ENCODE peak calls at places on chromosomes 5 and 9, in seven cellular contexts. U is HEK293T; J is HTR-8/SVneo; I is stimulated activated CD8-positive, alpha-beta memory T cell treated with anti-CD3 and anti-CD28 coated beads, Interleukin-2, amount 100 ng/mL, for 1 hour; P is GM12864; N is GM23338; Q is EL. O is an unnamed sample.
A peak's percentile ranks its signal among the peaks of the same experiment; 100 is the strongest.

GRCh38 chr5:122163151-122164069 is 34.1 kb downstream of the ZNF474 start:
- DNase-seq in P (no peak), U (no peak), Q (peak; percentile 94), N (no peak), I (no peak), J (peak; percentile 40), O (peak; percentile 72)

GRCh38 chr9:134621558-134622110 is 20.0 kb upstream of the COL5A1 start:
- DNase-seq in Q (no peak), J (no peak), P (no peak), U (no peak), I (no peak), N (no peak), O (no peak)

GRCh38 chr5:218457-219289 is 553 bp downstream of the SDHA start:
- DNase-seq in U (no peak), I (no peak), J (no peak), P (no peak), Q (peak; percentile 47), N (peak; percentile 62), O (peak; percentile 71)

GRCh38 chr9:30796806-30797205 is 1587.6 kb upstream of the ACO1 start:
- DNase-seq in I (no peak), Q (no peak), N (no peak), J (no peak), U (no peak), P (no peak), O (no peak)

GRCh38 chr5:54844905-54845566 is 140.4 kb downstream of the ESM1 start:
- DNase-seq in N (peak; percentile 59), Q (peak; percentile 61), P (peak; percentile 8), I (no peak), J (peak; percentile 13), U (no peak), O (no peak)

GRCh38 chr5:148788636-148789035 is 37.8 kb upstream of the ADRB2 start:
- DNase-seq in N (no peak), I (no peak), J (no peak), P (no peak), Q (peak; percentile 61), U (no peak), O (no peak)

GRCh38 chr5:175842947-175843793 is 28.2 kb upstream of the CPLX2 start:
- DNase-seq in I (no peak), U (no peak), J (peak; percentile 92), P (no peak), N (no peak), Q (peak; percentile 86), O (peak; percentile 10)

GRCh38 chr5:135033866-135034185 is 202 bp downstream of the PITX1 start:
- DNase-seq in I (no peak), N (no peak), P (no peak), J (no peak), Q (no peak), U (no peak), O (peak; percentile 59)

GRCh38 chr5:127988149-127988755 is 95.3 kb upstream of the SLC12A2 start:
- DNase-seq in Q (peak; percentile 91), I (no peak), N (no peak), U (no peak), J (peak; percentile 45), P (no peak), O (no peak)

GRCh38 chr9:35553670-35554543 is 51.2 kb upstream of the TESK1 start:
- DNase-seq in I (no peak), U (peak; percentile 84), P (no peak), Q (peak; percentile 85), N (peak; percentile 90), J (peak; percentile 67), O (peak; percentile 87)

GRCh38 chr9:76657265-76657664 is 107.0 kb upstream of the PCA3 start:
- DNase-seq in U (no peak), P (no peak), J (no peak), I (no peak), Q (no peak), N (no peak), O (no peak)

GRCh38 chr5:122702524-122702875 is 72.4 kb upstream of the SNX2 start:
- DNase-seq in I (no peak), U (no peak), N (no peak), Q (no peak), J (no peak), P (no peak), O (no peak)

GRCh38 chr9:129482521-129483466 is 138.1 kb downstream of the C9orf50 start:
- DNase-seq in N (peak; percentile 75), J (peak; percentile 60), P (no peak), I (no peak), Q (peak; percentile 92), U (peak; percentile 69), O (peak; percentile 91)

GRCh38 chr5:108983456-108984092 is 235.9 kb downstream of the FER start:
- DNase-seq in J (no peak), U (no peak), N (no peak), Q (peak; percentile 57), I (no peak), P (no peak), O (no peak)

GRCh38 chr5:149421834-149422233 is 42.7 kb upstream of the IL17B start:
- DNase-seq in Q (no peak), N (no peak), I (no peak), P (no peak), U (no peak), J (no peak), O (peak; percentile 81)

GRCh38 chr9:82367929-82368328 is 379.4 kb downstream of the SPATA31D1 start:
- DNase-seq in I (no peak), U (no peak), P (no peak), N (no peak), J (no peak), Q (no peak), O (no peak)

GRCh38 chr9:95004452-95005275 is 278.2 kb downstream of the AOPEP start:
- DNase-seq in I (no peak), U (peak; percentile 65), N (peak; percentile 73), J (no peak), P (no peak), Q (peak; percentile 41), O (peak; percentile 6)

GRCh38 chr9:113222482-113222841 is 1.1 kb downstream of the SLC31A1 start:
- DNase-seq in J (no peak), P (no peak), U (no peak), I (no peak), N (no peak), Q (peak; percentile 25), O (no peak)

GRCh38 chr5:126970517-126971017 is 59.8 kb downstream of the MARCHF3 start:
- DNase-seq in P (no peak), U (no peak), I (no peak), Q (peak; percentile 91), J (no peak), N (no peak), O (no peak)

GRCh38 chr5:158992104-158992740 is 107.5 kb downstream of the EBF1 start:
- DNase-seq in N (no peak), J (no peak), U (no peak), Q (peak; percentile 30), I (no peak), P (no peak), O (no peak)

GRCh38 chr9:21873540-21874221 is 71.2 kb downstream of the MTAP start:
- DNase-seq in N (no peak), J (peak; percentile 24), Q (peak; percentile 87), I (no peak), U (no peak), P (no peak), O (peak; percentile 12)

GRCh38 chr5:143245929-143246561 is 157.4 kb downstream of the NR3C1 start:
- DNase-seq in Q (peak; percentile 98), I (no peak), U (no peak), J (peak; percentile 83), P (no peak), N (no peak), O (peak; percentile 95)

GRCh38 chr5:164097747-164098146 is 592.3 kb downstream of the MAT2B start:
- DNase-seq in I (no peak), U (no peak), N (no peak), P (no peak), J (peak; percentile 13), Q (no peak), O (peak; percentile 4)

GRCh38 chr5:1175015-1175414 is 26.4 kb upstream of the SLC6A19 start:
- DNase-seq in Q (no peak), U (no peak), J (no peak), N (no peak), I (no peak), P (no peak), O (no peak)

GRCh38 chr9:20335668-20336332 is 286.5 kb downstream of the MLLT3 start:
- DNase-seq in N (no peak), P (no peak), U (no peak), I (no peak), J (no peak), Q (no peak), O (no peak)

GRCh38 chr5:141753971-141754713 is 72.1 kb upstream of the ARAP3 start:
- DNase-seq in I (no peak), U (peak; percentile 49), N (peak; percentile 93), P (no peak), Q (peak; percentile 37), J (peak; percentile 59), O (no peak)

GRCh38 chr5:136004436-136004835 is 24.4 kb upstream of the TGFBI start:
- DNase-seq in J (no peak), Q (peak; percentile 74), I (no peak), P (no peak), N (no peak), U (no peak), O (no peak)

GRCh38 chr9:27247756-27248155 is 49.2 kb downstream of the EQTN start:
- DNase-seq in J (peak; percentile 8), P (no peak), N (peak; percentile 82), Q (peak; percentile 57), I (no peak), U (peak; percentile 61), O (peak; percentile 1)

GRCh38 chr9:109297899-109298298 is 23.0 kb downstream of the EPB41L4B start:
- DNase-seq in U (no peak), Q (peak; percentile 87), N (no peak), P (no peak), J (no peak), I (no peak), O (no peak)

GRCh38 chr5:56160723-56161445 is 72.2 kb downstream of the ANKRD55 start:
- DNase-seq in U (no peak), N (no peak), Q (no peak), J (no peak), I (no peak), P (no peak), O (no peak)

GRCh38 chr9:136441681-136442245 is 2.1 kb upstream of the INPP5E start:
- DNase-seq in U (no peak), N (no peak), J (no peak), P (no peak), I (no peak), Q (no peak), O (peak; percentile 77)

GRCh38 chr5:83368835-83369234 is 102.7 kb upstream of the VCAN start:
- DNase-seq in U (no peak), P (no peak), I (no peak), J (no peak), Q (no peak), N (no peak), O (peak; percentile 83)

GRCh38 chr9:95171596-95171995 is 145.9 kb downstream of the FANCC start:
- DNase-seq in U (no peak), Q (no peak), N (no peak), I (no peak), P (no peak), J (no peak), O (no peak)

GRCh38 chr5:177445052-177446016 is 1.3 kb upstream of the PRR7 start:
- DNase-seq in I (no peak), P (no peak), N (no peak), U (no peak), J (no peak), Q (no peak), O (no peak)

GRCh38 chr9:27426717-27427645 is 97.1 kb upstream of the IFNK start:
- DNase-seq in P (no peak), Q (peak; percentile 66), U (no peak), N (peak; percentile 35), I (no peak), J (peak; percentile 41), O (peak; percentile 91)

O was measured in trophoblast cell.